ENCODE peak calls at places on chromosomes 16 and 17, in ten cellular contexts. U is HCT116, R is breast epithelium, T is Panc1, I is spleen, H is upper lobe of left lung, G is GM12878, W is transverse colon, Y is prostate gland, E is esophagus muscularis mucosa. Z is an unnamed sample.

GRCh38 chr16:31200821-31201510 is 1.6 kb downstream of the PYCARD start:
- DNase-seq in Y (no peak), T (no peak), G (no peak), E (no peak), H (no peak), W (no peak), R (no peak), I (peak), U (no peak), Z (peak)

GRCh38 chr17:29168079-29168758 is 12.0 kb downstream of the MYO18A start:
- DNase-seq in I (peak), G (no peak), E (no peak), U (no peak), R (no peak), T (no peak), H (no peak), W (no peak), Y (no peak), Z (no peak)

GRCh38 chr17:42345396-42346078 is 42.7 kb downstream of the STAT3 start:
- DNase-seq in Y (no peak), R (no peak), U (no peak), W (no peak), E (no peak), H (no peak), G (no peak), T (no peak), I (no peak), Z (no peak)

GRCh38 chr16:80580109-80580832 is 39.5 kb downstream of the DYNLRB2 start:
- DNase-seq in W (no peak), H (no peak), U (no peak), Y (no peak), E (no peak), T (no peak), R (no peak), I (no peak), G (peak), Z (no peak)

GRCh38 chr17:16107165-16107770 is 107.6 kb downstream of the TTC19 start:
- DNase-seq in U (no peak), R (no peak), E (no peak), Y (no peak), W (no peak), H (no peak), G (no peak), T (no peak), I (no peak), Z (no peak)

GRCh38 chr17:57552114-57552601 is 192.9 kb downstream of the CCDC182 start:
- DNase-seq in W (peak), G (no peak), U (no peak), R (no peak), Y (no peak), E (no peak), T (no peak), I (peak), H (no peak), Z (no peak)

GRCh38 chr16:4351880-4352279 is 759 bp upstream of the PAM16 start:
- DNase-seq in Y (no peak), U (no peak), W (no peak), R (no peak), G (no peak), I (no peak), E (no peak), T (no peak), H (no peak), Z (no peak)

GRCh38 chr16:19746561-19746960 is 28.5 kb downstream of the IQCK start:
- DNase-seq in W (no peak), G (no peak), T (no peak), H (no peak), U (no peak), Y (no peak), I (no peak), R (no peak), E (no peak), Z (no peak)

GRCh38 chr16:77223184-77223583 is 24.0 kb downstream of the SYCE1L start:
- DNase-seq in R (no peak), G (no peak), H (no peak), T (no peak), U (no peak), Y (no peak), W (no peak), I (no peak), E (no peak), Z (no peak)

GRCh38 chr16:79874391-79874790 is 273.9 kb upstream of the MAF start:
- DNase-seq in T (no peak), I (no peak), W (peak), Y (no peak), U (no peak), G (no peak), R (no peak), H (no peak), E (no peak), Z (no peak)

GRCh38 chr17:7651959-7652658 is 1.4 kb downstream of the ATP1B2 start:
- DNase-seq in Y (no peak), W (no peak), R (no peak), U (no peak), I (no peak), T (no peak), E (no peak), H (no peak), G (no peak), Z (no peak)

GRCh38 chr17:68420065-68420847 is 37.0 kb downstream of the WIPI1 start:
- DNase-seq in U (no peak), E (peak), G (no peak), W (no peak), R (no peak), I (no peak), T (no peak), H (no peak), Y (no peak), Z (no peak)

GRCh38 chr17:78395186-78395585 is 16.7 kb downstream of the PGS1 start:
- DNase-seq in I (no peak), Y (no peak), R (no peak), W (no peak), G (no peak), T (no peak), H (no peak), U (no peak), E (no peak), Z (no peak)

GRCh38 chr17:78736526-78737079 is 45.5 kb downstream of the CYTH1 start:
- DNase-seq in T (peak), I (peak), U (peak), G (no peak), R (peak), Y (peak), W (peak), H (peak), E (no peak), Z (peak)

DNA sequence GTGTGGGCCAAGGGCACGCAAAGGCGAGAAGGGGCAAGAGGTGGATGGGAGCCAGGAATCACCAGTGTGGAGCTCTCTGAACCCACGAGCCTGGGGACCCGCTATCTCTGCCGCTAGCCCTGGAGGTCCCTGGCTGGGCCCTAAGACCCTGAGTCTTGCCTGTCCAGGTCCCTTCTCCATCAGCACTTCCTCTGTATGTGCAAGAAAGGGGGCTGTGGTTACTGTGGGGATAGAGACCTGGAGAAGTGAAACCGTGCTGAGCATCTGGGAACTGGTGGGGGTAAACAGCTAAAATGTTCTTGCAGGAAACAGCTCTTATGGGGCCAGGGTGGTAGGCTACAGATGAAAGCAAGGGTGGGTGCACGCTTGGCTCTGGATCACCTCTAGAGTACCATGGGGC is 3.1 kb downstream of the SPNS3 start:
- DNase-seq in T (no peak), R (no peak), Y (no peak), G (no peak), H (no peak), U (no peak), E (no peak), W (no peak), I (no peak), Z (peak)
- H3K4me3 ChIP-seq in T (no peak), R (no peak), Y (no peak), G (no peak), H (no peak), U (no peak), E (no peak), W (no peak), I (no peak), Z (peak)

GRCh38 chr17:62059394-62059793 is 5.7 kb downstream of the MED13 start:
- DNase-seq in G (no peak), U (no peak), I (no peak), R (no peak), Y (no peak), T (no peak), W (no peak), E (no peak), H (no peak), Z (no peak)

GRCh38 chr17:62062936-62063335 is 2.1 kb downstream of the MED13 start:
- DNase-seq in U (no peak), G (no peak), T (no peak), R (no peak), Y (no peak), E (peak), H (no peak), W (no peak), I (no peak), Z (no peak)

GRCh38 chr17:62062313-62062712 is 2.8 kb downstream of the MED13 start:
- DNase-seq in U (no peak), W (no peak), H (no peak), E (no peak), T (no peak), I (no peak), R (no peak), G (no peak), Y (no peak), Z (no peak)

GRCh38 chr17:62057696-62058095 is 7.4 kb downstream of the MED13 start:
- DNase-seq in W (no peak), G (no peak), U (no peak), T (no peak), Y (no peak), E (no peak), H (no peak), R (no peak), I (no peak), Z (no peak)

GRCh38 chr17:62058611-62059010 is 6.5 kb downstream of the MED13 start:
- DNase-seq in R (no peak), T (no peak), H (no peak), I (no peak), G (no peak), Y (no peak), W (no peak), E (no peak), U (no peak), Z (no peak)
- TF ChIP-seq POLR2AphosphoS5 in R (no peak), T (no peak), H (no peak), I (no peak), G (no peak), Y (no peak), W (no peak), E (no peak), U (no peak), Z (no peak)

GRCh38 chr17:19344311-19345066 is 18.0 kb downstream of the B9D1 start:
- DNase-seq in W (no peak), H (peak), Y (no peak), E (no peak), R (peak), G (no peak), U (no peak), T (no peak), I (peak), Z (no peak)
- TF ChIP-seq CTCF in W (no peak), H (no peak), Y (no peak), E (no peak), R (no peak), G (no peak), U (no peak), T (no peak), I (no peak), Z (no peak)

GRCh38 chr16:89100601-89101302 is 7.1 kb downstream of the ACSF3 start:
- DNase-seq in W (no peak), H (peak), Y (no peak), G (no peak), E (no peak), R (no peak), I (peak), U (no peak), T (no peak), Z (no peak)

GRCh38 chr16:89096768-89097527 is 3.3 kb downstream of the ACSF3 start:
- DNase-seq in H (peak), E (no peak), T (no peak), W (no peak), G (no peak), R (no peak), Y (no peak), U (no peak), I (peak), Z (peak)

GRCh38 chr16:89099905-89100304 is 6.3 kb downstream of the ACSF3 start:
- DNase-seq in E (no peak), U (no peak), H (peak), W (peak), I (no peak), Y (no peak), T (no peak), G (no peak), R (no peak), Z (peak)

GRCh38 chr16:89097528-89097846 is 3.8 kb downstream of the ACSF3 start:
- DNase-seq in R (no peak), T (no peak), Y (no peak), U (no peak), H (no peak), I (no peak), G (no peak), W (peak), E (no peak), Z (no peak)

DNA sequence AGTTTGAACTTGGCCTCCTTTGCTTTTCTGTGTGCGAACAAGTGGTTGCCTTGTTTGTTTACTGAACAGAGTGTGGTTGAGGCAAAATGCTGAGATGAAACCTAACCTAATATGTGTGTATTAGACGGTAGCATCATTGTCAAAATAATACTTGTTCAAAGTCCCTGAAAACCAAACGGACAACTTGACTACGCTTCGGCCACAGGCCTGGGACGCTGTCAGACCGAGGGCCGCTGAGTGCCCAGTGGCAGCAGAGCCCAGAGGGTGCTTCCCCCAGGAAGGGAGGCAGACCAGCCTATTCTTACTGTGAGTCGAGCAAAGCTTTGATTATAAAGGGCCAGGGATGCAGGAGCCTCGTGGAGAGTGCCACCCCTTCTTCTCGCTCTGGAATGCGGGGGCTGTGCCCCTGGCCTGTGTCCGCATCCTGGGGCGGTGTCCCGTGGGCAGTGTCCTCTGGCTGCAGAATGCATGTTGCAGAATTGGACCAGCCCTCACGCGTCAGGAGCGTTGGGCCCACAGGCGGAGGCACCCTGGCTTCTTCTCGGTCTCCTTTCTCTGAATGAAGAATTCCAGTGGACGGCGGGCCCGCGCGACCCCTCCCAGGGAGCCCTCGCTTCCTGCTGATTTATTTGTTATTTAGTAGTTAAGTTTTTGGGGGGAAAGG is 5.2 kb downstream of the ACSF3 start:
- DNase-seq in U (no peak), W (no peak), I (peak), T (no peak), G (no peak), R (no peak), E (no peak), H (peak), Y (no peak), Z (no peak)
- H3K4me3 ChIP-seq in U (no peak), W (peak), I (no peak), T (no peak), G (peak), R (no peak), E (no peak), H (no peak), Y (no peak), Z (no peak)

DNA sequence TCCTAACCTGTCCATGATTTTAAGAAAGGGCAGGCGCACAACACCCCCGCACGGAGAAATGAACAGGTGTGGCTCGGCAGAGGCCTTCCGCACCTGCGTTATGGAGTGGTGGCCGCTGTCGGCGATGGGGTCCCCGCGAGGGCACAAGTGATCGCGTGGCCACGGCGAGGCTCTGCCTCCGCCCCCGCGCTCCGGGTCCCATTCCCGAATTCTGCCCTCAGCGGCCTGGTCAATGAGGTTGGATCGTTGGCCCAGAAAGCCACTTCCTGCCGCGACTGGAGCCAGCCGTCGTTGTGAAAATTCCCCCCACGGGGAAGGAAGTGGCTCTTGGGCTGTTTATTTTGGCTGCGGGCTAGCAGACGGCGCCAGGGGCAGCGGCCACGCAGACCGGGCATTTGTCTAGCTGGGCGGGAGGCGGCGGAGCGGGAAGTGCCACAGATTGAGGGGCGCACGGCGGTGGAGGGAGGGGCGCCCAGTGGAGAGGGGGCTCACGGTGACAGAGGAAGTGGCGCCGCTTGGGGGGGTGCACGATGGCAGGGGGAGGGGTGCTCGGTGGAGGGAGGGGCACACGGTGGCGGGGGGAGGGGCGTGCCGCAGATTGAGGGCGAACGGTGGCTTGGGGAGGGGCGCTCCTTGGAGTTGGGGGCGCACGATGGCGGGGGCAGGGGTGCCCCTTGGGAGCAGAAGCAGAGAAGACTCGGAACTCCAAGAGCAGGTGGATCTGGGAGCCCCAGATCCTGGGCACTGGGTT is 25.0 kb downstream of the MRC2 start:
- DNase-seq in I (peak), Y (no peak), W (peak), G (no peak), R (peak), E (no peak), T (no peak), H (peak), U (no peak), Z (peak)
- TF ChIP-seq POLR2AphosphoS5 in I (peak), Y (peak), W (no peak), G (no peak), R (peak), E (peak), T (peak), H (peak), U (no peak), Z (peak)

DNA sequence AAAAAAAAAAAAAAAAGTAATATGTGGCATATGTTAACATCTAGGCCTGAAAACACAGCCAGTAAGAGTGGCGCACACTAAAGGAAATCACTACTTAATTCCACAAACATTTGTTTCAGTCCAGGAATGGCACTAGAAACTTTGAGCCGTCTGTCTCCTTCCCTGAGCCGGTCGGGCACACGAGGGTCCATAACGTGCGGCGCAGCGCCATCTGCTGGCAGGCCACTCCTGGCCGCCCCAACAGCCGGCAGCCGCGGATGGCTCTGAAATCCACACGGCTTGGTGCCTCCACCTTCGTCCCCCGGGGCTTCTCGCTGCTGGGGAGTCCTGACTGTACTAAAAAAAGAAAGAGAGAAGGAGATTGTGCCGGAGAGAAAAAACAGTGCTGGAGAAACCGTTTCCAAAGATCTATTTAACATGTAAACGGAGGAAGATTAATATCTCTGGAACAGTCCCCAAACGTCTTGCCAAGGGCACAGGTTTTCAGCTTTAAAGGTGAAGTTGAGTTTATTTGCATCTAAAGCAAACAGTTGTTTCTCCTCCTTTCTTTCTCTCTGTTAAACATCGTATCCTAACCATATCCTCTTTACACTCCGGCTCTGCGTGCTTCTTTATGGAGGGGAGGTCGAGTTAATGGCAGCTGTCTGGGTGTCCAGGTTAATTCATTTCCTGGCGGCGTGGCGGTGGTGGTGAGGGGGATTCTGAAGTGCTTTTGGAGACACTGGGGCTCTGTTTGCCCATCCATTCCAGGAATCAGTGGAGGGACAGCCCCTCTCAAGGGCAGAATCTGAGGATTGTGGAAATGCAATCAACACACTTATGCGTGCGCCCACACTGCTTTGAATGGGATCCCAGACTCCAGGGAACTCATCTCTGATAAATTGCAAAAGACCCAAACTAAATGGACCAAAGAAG is 611.3 kb upstream of the SALL1 start:
- DNase-seq in H (peak), W (peak), R (peak), U (no peak), E (peak), Y (peak), I (peak), T (peak), G (no peak), Z (peak)
- TF ChIP-seq CTCF in H (peak), W (peak), R (peak), U (peak), E (peak), Y (peak), I (no peak), T (peak), G (peak), Z (peak)

DNA sequence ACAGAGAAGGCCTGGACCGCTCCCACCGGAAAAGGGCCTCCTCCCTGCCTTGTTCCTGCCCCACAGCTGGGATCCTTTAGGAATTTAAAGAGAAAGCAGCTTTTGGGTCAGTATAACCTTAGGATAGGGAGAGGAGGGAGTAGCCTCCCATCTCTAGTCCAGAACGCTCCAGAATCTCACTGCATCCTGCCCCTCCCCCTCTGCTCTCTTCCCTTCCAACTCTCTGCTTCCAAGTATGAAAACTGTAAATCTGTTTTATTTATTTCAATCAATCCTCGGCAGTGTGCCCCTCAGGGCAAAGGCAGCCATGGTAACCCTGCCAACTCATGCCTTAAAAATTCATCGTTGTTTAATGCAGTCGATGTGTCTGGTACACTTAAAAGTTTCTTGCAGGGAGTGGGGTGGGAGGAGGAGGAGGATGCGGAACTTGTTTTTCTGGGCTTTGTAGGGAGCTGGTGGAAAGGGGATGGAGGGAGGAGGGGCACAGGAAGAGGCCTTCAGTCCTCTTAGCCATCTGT is 21.2 kb upstream of the MTSS2 start:
- DNase-seq in T (no peak), E (no peak), H (no peak), Y (peak), U (no peak), G (no peak), W (no peak), I (no peak), R (peak), Z (no peak)
- H3K4me3 ChIP-seq in T (no peak), E (peak), H (no peak), Y (no peak), U (no peak), G (no peak), W (no peak), I (no peak), R (no peak), Z (no peak)